ENCODE peak calls at places on chromosomes 6 and 20, in four cellular contexts. K is GM12878, G is WTC11, W is K562. Q is an unnamed sample.
A peak's percentile ranks its signal among the peaks of the same experiment; 100 is the strongest.

GRCh38 chr6:164230804-164231203 is 816.3 kb downstream of the QKI start:
- DNase-seq in K (no peak), G (no peak), W (no peak), Q (no peak)

GRCh38 chr6:160031442-160031841 is 62.6 kb downstream of the IGF2R start:
- DNase-seq in K (no peak), G (no peak), W (no peak), Q (no peak)

GRCh38 chr6:166470863-166471410 is 88.2 kb upstream of the MPC1 start:
- DNase-seq in G (no peak), K (no peak), W (no peak), Q (no peak)

GRCh38 chr20:46304361-46304760 is 3.9 kb downstream of the CDH22 start:
- DNase-seq in G (no peak), W (no peak), K (no peak), Q (no peak)

GRCh38 chr20:2210646-2211556 is 84.9 kb upstream of the TGM3 start:
- DNase-seq in K (no peak), G (no peak), W (no peak), Q (no peak)

GRCh38 chr6:38137609-38138008 is 318.1 kb downstream of the ZFAND3 start:
- DNase-seq in W (no peak), K (no peak), G (peak; percentile 40), Q (no peak)

GRCh38 chr6:83053678-83054077 is 12.0 kb downstream of the UBE3D start:
- DNase-seq in W (peak; percentile 20), K (no peak), G (no peak), Q (no peak)

GRCh38 chr6:142941018-142941417 is 4.0 kb downstream of the HIVEP2 start:
- DNase-seq in G (no peak), W (no peak), K (no peak), Q (no peak)

GRCh38 chr6:81806793-81807565 is 54.5 kb upstream of the TENT5A start:
- DNase-seq in G (no peak), K (no peak), W (no peak), Q (peak; percentile 81)

GRCh38 chr6:45422541-45423110 is 44.9 kb upstream of the SUPT3H start:
- DNase-seq in K (no peak), G (peak; percentile 53), W (no peak), Q (no peak)

GRCh38 chr6:129677634-129678325 is 32.2 kb downstream of the ARHGAP18 start:
- DNase-seq in G (no peak), K (no peak), W (peak; percentile 33), Q (no peak)

DNA sequence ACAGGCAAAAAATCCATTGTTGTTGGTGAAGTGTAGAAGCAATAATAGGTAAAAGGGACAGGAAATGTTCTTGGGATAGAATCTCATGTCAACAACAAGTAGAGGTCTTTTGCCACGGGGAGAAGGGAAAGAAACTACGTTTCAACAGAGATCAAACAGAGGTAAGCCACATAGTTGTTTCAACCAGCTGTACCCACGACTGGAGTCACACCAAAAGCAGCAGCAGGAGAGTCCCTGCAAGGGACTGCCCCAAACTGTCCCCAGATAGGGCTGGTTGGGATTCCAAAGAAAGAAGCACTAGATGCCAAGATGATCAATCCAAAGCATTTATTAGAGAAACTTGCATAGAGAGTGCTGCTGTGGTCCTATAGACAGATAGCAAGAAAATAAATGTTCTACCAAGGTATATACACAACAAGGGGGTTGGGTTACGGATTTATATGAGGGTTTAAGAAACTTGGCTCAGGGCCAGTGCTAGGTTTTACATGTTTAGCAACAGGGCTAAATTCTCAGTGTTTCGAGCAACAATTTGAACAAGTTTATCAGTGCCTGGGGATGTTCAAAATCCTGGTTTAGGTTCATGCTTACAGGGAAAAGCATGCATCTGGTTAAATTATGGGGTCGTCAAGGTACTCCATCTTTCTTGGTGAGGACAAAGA is 466.5 kb downstream of the MMUT start:
- DNase-seq in G (no peak), W (no peak), K (no peak), Q (no peak)
- TF ChIP-seq CREM in G (no peak), W (no peak), K (no peak), Q (no peak)

GRCh38 chr20:62066339-62066982 is 780 bp upstream of the TAF4 start:
- DNase-seq in W (peak; percentile 73), K (no peak), G (peak; percentile 74), Q (peak; percentile 73)

GRCh38 chr20:62065669-62066338 is at the start of gene TAF4:
- DNase-seq in W (peak; percentile 98), K (no peak), G (peak; percentile 70), Q (peak; percentile 59)

GRCh38 chr20:62064788-62065668 is 653 bp downstream of the TAF4 start:
- DNase-seq in K (no peak), W (peak; percentile 78), G (no peak), Q (no peak)

GRCh38 chr20:62067547-62068260 is 2.0 kb upstream of the TAF4 start:
- DNase-seq in K (no peak), W (peak; percentile 17), G (no peak), Q (no peak)

GRCh38 chr20:62066983-62067433 is 1.3 kb upstream of the TAF4 start:
- DNase-seq in G (no peak), W (peak; percentile 47), K (peak; percentile 33), Q (peak; percentile 94)
- TF ChIP-seq CREM in G (no peak), W (peak; percentile 28), K (no peak), Q (peak; percentile 72)

GRCh38 chr6:135250234-135250633 is 69.1 kb downstream of the MYB start:
- DNase-seq in W (no peak), G (no peak), K (no peak), Q (no peak)
- TF ChIP-seq CREM in W (no peak), G (no peak), K (no peak), Q (no peak)

GRCh38 chr20:10219452-10219791 is 792 bp downstream of the SNAP25 start:
- DNase-seq in W (peak; percentile 74), G (peak; percentile 83), K (no peak), Q (no peak)
- TF ChIP-seq CREM in W (peak; percentile 65), G (peak; percentile 96), K (no peak), Q (no peak)

GRCh38 chr6:13538084-13538483 is 36.3 kb upstream of the SIRT5 start:
- DNase-seq in G (no peak), W (peak; percentile 47), K (no peak), Q (peak; percentile 55)
- TF ChIP-seq CREM in G (no peak), W (no peak), K (no peak), Q (no peak)

DNA sequence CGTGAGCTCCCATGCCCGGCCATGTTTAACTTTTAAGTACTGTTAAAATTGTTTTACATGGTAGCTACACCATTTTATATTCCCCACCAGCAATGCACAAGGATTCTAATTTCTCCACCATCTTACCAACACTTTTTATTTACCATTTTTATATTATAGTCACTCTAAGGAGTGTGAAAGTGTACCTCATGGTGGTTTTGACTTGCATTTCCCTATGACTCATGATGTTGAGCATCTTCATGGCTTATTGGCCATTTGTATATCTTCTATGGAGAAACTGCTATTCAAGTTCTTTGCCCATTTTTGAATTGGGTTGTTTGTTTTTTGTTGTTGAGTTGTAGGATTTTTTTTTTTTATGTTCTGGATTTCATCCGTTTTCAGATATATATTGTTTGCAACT is 15.6 kb upstream of the BPHL start:
- DNase-seq in W (no peak), K (no peak), G (no peak), Q (no peak)
- TF ChIP-seq CREM in W (no peak), K (no peak), G (no peak), Q (no peak)

DNA sequence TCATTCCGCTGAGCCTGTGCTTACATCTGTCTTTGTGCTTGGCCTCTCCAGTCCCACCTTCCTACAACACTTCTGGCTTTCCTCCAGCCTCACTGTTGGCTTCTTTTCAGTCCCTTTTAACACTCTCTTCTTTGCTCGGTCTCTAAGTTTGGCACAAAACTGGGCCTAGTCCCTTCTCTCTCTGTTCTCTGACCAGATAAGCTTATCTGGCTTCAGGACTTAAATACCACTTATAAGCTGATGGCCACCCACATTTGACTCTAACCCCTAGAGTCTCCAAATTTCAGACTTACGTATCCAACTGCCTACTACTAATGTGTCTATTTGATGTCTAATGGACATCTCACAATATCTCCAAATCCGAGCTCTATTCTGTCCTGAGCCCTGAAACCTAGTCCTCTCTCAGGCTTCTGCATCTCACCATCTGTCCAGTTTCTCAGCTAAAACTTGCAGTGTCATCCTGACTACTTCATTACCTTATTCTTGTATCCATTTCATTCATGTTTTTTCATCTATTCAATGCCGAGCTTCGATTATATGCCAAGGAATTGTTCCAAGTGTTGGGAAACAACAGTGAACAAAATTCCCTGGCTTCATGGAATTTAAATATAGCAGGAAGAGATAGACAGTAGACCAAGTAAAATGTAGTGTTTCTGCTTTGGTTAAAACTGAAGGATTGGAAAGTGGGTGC is 40.1 kb downstream of the TBPL1 start:
- DNase-seq in K (no peak), W (no peak), G (no peak), Q (no peak)
- TF ChIP-seq CREM in K (no peak), W (no peak), G (no peak), Q (no peak)

Q was measured in HepG2.